ENCODE peak calls at places on chromosomes 12 and 14, in four cellular contexts. P, R, N and Y are unnamed samples.

GRCh38 chr14:103943673-103944072 is 1.3 kb upstream of the RD3L start:
- DNase-seq in P (no peak), R (no peak), N (no peak), Y (no peak)

GRCh38 chr14:23610090-23610814 is 25.9 kb upstream of the DHRS2 start:
- DNase-seq in P (no peak), R (no peak), N (no peak), Y (no peak)

GRCh38 chr12:96473394-96474093 is 15.8 kb upstream of the CFAP54 start:
- DNase-seq in P (no peak), R (no peak), N (no peak), Y (no peak)

GRCh38 chr12:96425321-96425720 is 25.1 kb upstream of the CDK17 start:
- DNase-seq in P (peak), R (no peak), N (no peak), Y (no peak)

GRCh38 chr14:91252901-91253794 is 8.6 kb upstream of the GPR68 start:
- DNase-seq in P (peak), R (no peak), N (no peak), Y (peak)

GRCh38 chr12:79016181-79016580 is 151.6 kb downstream of the SYT1 start:
- DNase-seq in P (no peak), R (no peak), N (no peak), Y (no peak)

GRCh38 chr14:20295067-20295466 is 10.7 kb downstream of the TTC5 start:
- DNase-seq in P (peak), R (no peak), N (no peak), Y (peak)

GRCh38 chr12:9944404-9944803 is 12.2 kb upstream of the CLEC2A start:
- DNase-seq in P (no peak), R (no peak), N (no peak), Y (no peak)

GRCh38 chr14:50082784-50083466 is 33.4 kb downstream of the VCPKMT start:
- DNase-seq in P (peak), R (no peak), N (no peak), Y (peak)

GRCh38 chr12:40286583-40286982 is 61.8 kb downstream of the LRRK2 start:
- DNase-seq in P (no peak), R (no peak), N (no peak), Y (no peak)

GRCh38 chr12:49920241-49920914 is 16.7 kb upstream of the FAIM2 start:
- DNase-seq in P (no peak), R (no peak), N (peak), Y (no peak)

GRCh38 chr12:5379737-5380496 is 52.0 kb upstream of the NTF3 start:
- DNase-seq in P (no peak), R (no peak), N (no peak), Y (no peak)

GRCh38 chr12:49803693-49804450 is 24.3 kb downstream of the NCKAP5L start:
- DNase-seq in P (no peak), R (no peak), N (no peak), Y (no peak)

GRCh38 chr12:47094804-47095203 is 15.0 kb upstream of the AMIGO2 start:
- DNase-seq in P (no peak), R (no peak), N (no peak), Y (no peak)

GRCh38 chr14:103094406-103095209 is at the start of gene EXOC3L4:
- DNase-seq in P (no peak), R (no peak), N (no peak), Y (no peak)

GRCh38 chr12:23221066-23221465 is 596.1 kb downstream of the ETNK1 start:
- DNase-seq in P (no peak), R (no peak), N (no peak), Y (no peak)

GRCh38 chr14:79056879-79057278 is 886.7 kb downstream of the NRXN3 start:
- DNase-seq in P (no peak), R (no peak), N (no peak), Y (no peak)

GRCh38 chr14:71324767-71325272 is 417.6 kb downstream of the PCNX1 start:
- DNase-seq in P (peak), R (no peak), N (no peak), Y (peak)

GRCh38 chr12:11877869-11878780 is 192.6 kb upstream of the BCL2L14 start:
- DNase-seq in P (no peak), R (peak), N (peak), Y (no peak)

GRCh38 chr12:102480401-102480800 is at the start of gene IGF1:
- DNase-seq in P (no peak), R (no peak), N (no peak), Y (no peak)

GRCh38 chr14:99544971-99545370 is 59.0 kb downstream of the CCDC85C start:
- DNase-seq in P (no peak), R (no peak), N (no peak), Y (no peak)

GRCh38 chr14:99542566-99542965 is 61.4 kb downstream of the CCNK start:
- DNase-seq in P (no peak), R (no peak), N (no peak), Y (no peak)

GRCh38 chr14:99543369-99543768 is 60.6 kb downstream of the CCDC85C start:
- DNase-seq in P (no peak), R (no peak), N (no peak), Y (no peak)

GRCh38 chr14:99545574-99545973 is 58.4 kb downstream of the CCDC85C start:
- DNase-seq in P (no peak), R (no peak), N (no peak), Y (no peak)

GRCh38 chr14:99543985-99544384 is 60.0 kb downstream of the CCDC85C start:
- DNase-seq in P (no peak), R (no peak), N (no peak), Y (no peak)
- TF ChIP-seq CTCF in P (no peak), R (no peak), N (no peak), Y (no peak)

GRCh38 chr14:64117671-64118402 is 176.3 kb downstream of the ESR2 start:
- DNase-seq in P (no peak), R (peak), N (peak), Y (no peak)
- TF ChIP-seq CTCF in P (no peak), R (peak), N (no peak), Y (no peak)

DNA sequence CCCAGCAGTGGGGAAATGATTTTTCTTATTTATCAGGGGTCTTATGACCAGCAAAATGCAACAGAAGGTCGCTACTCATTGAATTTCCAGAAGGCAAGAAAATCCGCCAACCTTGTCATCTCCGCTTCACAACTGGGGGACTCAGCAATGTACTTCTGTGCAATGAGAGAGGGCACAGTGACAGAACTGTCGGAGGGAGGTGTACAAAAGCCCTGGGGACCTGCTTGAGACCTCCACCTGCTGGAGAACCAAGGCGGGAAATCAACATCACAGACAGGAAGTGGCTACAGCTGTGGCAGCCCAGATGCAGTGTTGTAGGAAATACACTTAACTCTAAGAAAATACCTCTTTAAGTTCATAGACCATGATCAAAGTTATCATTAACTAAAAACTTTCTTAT is 250.9 kb upstream of the OR4E1 start:
- DNase-seq in P (no peak), R (no peak), N (no peak), Y (no peak)
- TF ChIP-seq CTCF in P (no peak), R (no peak), N (no peak), Y (no peak)

GRCh38 chr12:82415402-82415801 is 57.1 kb downstream of the METTL25 start:
- DNase-seq in P (no peak), R (no peak), N (no peak), Y (no peak)

GRCh38 chr12:82413994-82414393 is 55.7 kb downstream of the METTL25 start:
- DNase-seq in P (no peak), R (no peak), N (no peak), Y (no peak)

GRCh38 chr12:82411561-82412230 is 53.4 kb downstream of the METTL25 start:
- DNase-seq in P (no peak), R (no peak), N (no peak), Y (no peak)

GRCh38 chr12:82412246-82412645 is 53.9 kb downstream of the METTL25 start:
- DNase-seq in P (no peak), R (no peak), N (no peak), Y (no peak)

GRCh38 chr12:82414926-82415325 is 56.6 kb downstream of the METTL25 start:
- DNase-seq in P (no peak), R (no peak), N (no peak), Y (no peak)
- TF ChIP-seq CTCF in P (no peak), R (no peak), N (no peak), Y (no peak)

DNA sequence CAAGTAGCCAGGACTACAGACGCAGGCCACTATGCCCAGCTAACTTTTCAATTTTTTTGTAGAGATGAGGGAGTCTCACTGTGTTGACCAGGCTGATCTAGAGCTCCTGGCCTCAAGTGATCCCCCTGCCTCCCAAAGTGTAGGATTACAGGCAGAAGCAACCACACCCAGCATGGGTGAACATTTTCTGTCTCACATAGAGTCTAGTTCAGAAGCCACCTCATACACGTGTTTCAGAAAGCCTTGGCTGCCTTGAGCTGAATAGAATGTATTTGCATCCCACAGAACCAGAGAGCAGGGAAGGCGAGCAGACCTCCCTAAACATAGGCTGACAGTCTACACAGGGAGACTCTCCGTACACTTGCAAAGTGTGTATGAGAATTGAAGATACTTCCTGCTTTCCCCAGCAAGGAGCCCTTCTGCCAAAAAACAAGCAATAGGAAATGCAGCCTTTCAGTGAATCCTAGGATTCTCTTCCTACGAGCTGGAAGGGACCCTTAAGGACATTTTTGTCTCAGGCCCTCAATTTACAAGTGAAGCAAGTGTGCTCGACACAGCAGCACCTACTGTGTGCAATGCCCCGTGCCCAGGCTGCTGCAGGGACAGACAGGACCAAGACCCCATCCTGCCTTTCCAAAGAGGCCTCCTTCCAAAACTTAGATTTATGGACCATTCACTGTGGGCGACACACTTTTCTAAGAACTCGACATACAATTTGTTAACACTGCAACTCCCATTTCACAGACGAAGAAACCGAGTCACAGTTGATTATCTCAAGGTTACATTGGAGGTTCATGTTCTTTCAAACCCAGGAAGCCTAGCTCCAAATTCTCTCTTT is 11.2 kb downstream of the NUAK1 start:
- DNase-seq in P (no peak), R (no peak), N (no peak), Y (no peak)
- TF ChIP-seq CTCF in P (no peak), R (no peak), N (peak), Y (no peak)

GRCh38 chr12:113887906-113888305 is 78.2 kb downstream of the RBM19 start:
- DNase-seq in P (no peak), R (no peak), N (no peak), Y (no peak)

GRCh38 chr12:113889806-113890581 is 76.1 kb downstream of the RBM19 start:
- DNase-seq in P (no peak), R (no peak), N (no peak), Y (no peak)

GRCh38 chr12:113888435-113888834 is 77.7 kb downstream of the RBM19 start:
- DNase-seq in P (no peak), R (no peak), N (no peak), Y (no peak)

GRCh38 chr12:113891167-113891692 is 74.9 kb downstream of the RBM19 start:
- DNase-seq in P (no peak), R (no peak), N (no peak), Y (no peak)

DNA sequence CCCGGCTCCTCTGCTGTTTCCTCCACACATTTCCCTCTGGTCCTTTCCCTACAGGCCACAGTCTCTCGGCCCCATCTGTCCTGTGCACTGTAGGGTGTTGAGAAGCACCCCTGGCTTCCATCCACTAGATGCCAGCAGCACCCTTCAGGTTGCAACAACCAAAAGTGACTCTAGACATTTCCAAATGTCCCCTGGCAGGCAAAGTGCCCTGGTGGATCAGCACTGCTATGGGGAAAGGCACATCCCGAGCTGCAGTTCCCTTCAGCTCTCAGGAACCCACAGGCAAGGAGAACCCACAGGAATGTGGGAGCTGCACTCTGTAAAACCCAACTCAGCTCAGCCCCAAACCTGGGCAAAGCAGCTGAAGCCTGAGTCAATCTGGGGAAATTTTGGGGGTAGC is 77.0 kb downstream of the RBM19 start:
- DNase-seq in P (no peak), R (no peak), N (no peak), Y (no peak)
- TF ChIP-seq CTCF in P (no peak), R (no peak), N (no peak), Y (no peak)

DNA sequence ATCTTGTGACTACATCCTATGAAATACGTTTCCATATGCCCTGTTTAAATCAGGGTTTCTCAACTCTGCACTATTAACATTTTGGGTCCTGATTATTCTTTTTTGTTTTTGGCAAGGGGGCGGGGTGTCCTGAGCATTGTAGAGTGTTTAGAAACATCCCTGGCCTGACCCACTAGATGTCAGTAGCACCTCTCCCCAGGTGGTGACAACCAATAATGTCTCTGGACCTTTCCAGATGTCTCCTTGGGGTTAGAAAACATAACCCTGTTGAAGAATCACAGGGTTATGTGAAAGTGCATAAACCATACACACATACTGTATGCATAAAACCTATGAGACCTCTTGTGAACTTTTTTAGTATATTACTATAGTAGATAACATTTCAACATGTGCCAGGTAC is 1.4 kb downstream of the ACAD10 start:
- DNase-seq in P (peak), R (no peak), N (no peak), Y (peak)
- TF ChIP-seq CTCF in P (no peak), R (no peak), N (no peak), Y (peak)